ENCODE peak calls at places on chromosomes 2 and 18, in nine cellular contexts. One of them, this sample, is unnamed.

GRCh38 chr2:158667567-158667966 is 127.5 kb upstream of the DAPL1 start:
- DNase-seq in skeletal muscle cell: peak
- DNase-seq in dermis blood vessel endothelial cell: peak
- DNase-seq in GM23248: peak
- DNase-seq in T-helper 22 cell: no peak
- DNase-seq in OCI-LY7: no peak
- DNase-seq in T-cell: no peak
- DNase-seq in stimulated activated CD4-positive, alpha-beta T cell treated with anti-CD3 and anti-CD28 coated beads, Interleukin-2, amount 100 ng/mL, for 48 hours: no peak
- DNase-seq in tibial nerve: no peak
- DNase-seq in this sample: no peak

GRCh38 chr2:212299943-212300342 is 238.7 kb downstream of the ERBB4 start:
- DNase-seq in stimulated activated CD4-positive, alpha-beta T cell treated with anti-CD3 and anti-CD28 coated beads, Interleukin-2, amount 100 ng/mL, for 48 hours: no peak
- DNase-seq in OCI-LY7: no peak
- DNase-seq in skeletal muscle cell: no peak
- DNase-seq in GM23248: no peak
- DNase-seq in T-cell: no peak
- DNase-seq in tibial nerve: no peak
- DNase-seq in dermis blood vessel endothelial cell: no peak
- DNase-seq in T-helper 22 cell: no peak
- DNase-seq in this sample: no peak

GRCh38 chr2:139218181-139218580 is 438.0 kb upstream of the NXPH2 start:
- DNase-seq in stimulated activated CD4-positive, alpha-beta T cell treated with anti-CD3 and anti-CD28 coated beads, Interleukin-2, amount 100 ng/mL, for 48 hours: no peak
- DNase-seq in tibial nerve: no peak
- DNase-seq in OCI-LY7: no peak
- DNase-seq in GM23248: no peak
- DNase-seq in skeletal muscle cell: no peak
- DNase-seq in dermis blood vessel endothelial cell: no peak
- DNase-seq in T-helper 22 cell: no peak
- DNase-seq in T-cell: no peak
- DNase-seq in this sample: no peak

GRCh38 chr2:70690846-70691245 is 77.2 kb downstream of the ADD2 start:
- DNase-seq in skeletal muscle cell: no peak
- DNase-seq in dermis blood vessel endothelial cell: no peak
- DNase-seq in OCI-LY7: no peak
- DNase-seq in T-helper 22 cell: no peak
- DNase-seq in stimulated activated CD4-positive, alpha-beta T cell treated with anti-CD3 and anti-CD28 coated beads, Interleukin-2, amount 100 ng/mL, for 48 hours: no peak
- DNase-seq in tibial nerve: no peak
- DNase-seq in GM23248: no peak
- DNase-seq in T-cell: no peak
- DNase-seq in this sample: no peak

GRCh38 chr18:62164855-62165487 is 21.9 kb downstream of the PIGN start:
- DNase-seq in dermis blood vessel endothelial cell: no peak
- DNase-seq in T-cell: no peak
- DNase-seq in tibial nerve: no peak
- DNase-seq in skeletal muscle cell: no peak
- DNase-seq in stimulated activated CD4-positive, alpha-beta T cell treated with anti-CD3 and anti-CD28 coated beads, Interleukin-2, amount 100 ng/mL, for 48 hours: no peak
- DNase-seq in GM23248: no peak
- DNase-seq in T-helper 22 cell: no peak
- DNase-seq in OCI-LY7: no peak
- DNase-seq in this sample: no peak

GRCh38 chr2:183927367-183928355 is 670.7 kb upstream of the ZNF804A start:
- DNase-seq in T-helper 22 cell: no peak
- DNase-seq in GM23248: peak
- DNase-seq in OCI-LY7: no peak
- DNase-seq in dermis blood vessel endothelial cell: no peak
- DNase-seq in stimulated activated CD4-positive, alpha-beta T cell treated with anti-CD3 and anti-CD28 coated beads, Interleukin-2, amount 100 ng/mL, for 48 hours: no peak
- DNase-seq in T-cell: no peak
- DNase-seq in tibial nerve: peak
- DNase-seq in skeletal muscle cell: peak
- DNase-seq in this sample: no peak

GRCh38 chr2:26529406-26530070 is 51.6 kb upstream of the OTOF start:
- DNase-seq in skeletal muscle cell: no peak
- DNase-seq in GM23248: no peak
- DNase-seq in T-cell: no peak
- DNase-seq in OCI-LY7: no peak
- DNase-seq in dermis blood vessel endothelial cell: no peak
- DNase-seq in T-helper 22 cell: no peak
- DNase-seq in stimulated activated CD4-positive, alpha-beta T cell treated with anti-CD3 and anti-CD28 coated beads, Interleukin-2, amount 100 ng/mL, for 48 hours: no peak
- DNase-seq in tibial nerve: no peak
- DNase-seq in this sample: no peak

GRCh38 chr2:203852760-203853159 is 14.8 kb upstream of the CTLA4 start:
- DNase-seq in stimulated activated CD4-positive, alpha-beta T cell treated with anti-CD3 and anti-CD28 coated beads, Interleukin-2, amount 100 ng/mL, for 48 hours: no peak
- DNase-seq in T-cell: no peak
- DNase-seq in T-helper 22 cell: no peak
- DNase-seq in GM23248: no peak
- DNase-seq in dermis blood vessel endothelial cell: no peak
- DNase-seq in tibial nerve: no peak
- DNase-seq in skeletal muscle cell: no peak
- DNase-seq in OCI-LY7: no peak
- DNase-seq in this sample: no peak

GRCh38 chr2:232890896-232891601 is 21.0 kb downstream of the SNORC start:
- DNase-seq in GM23248: peak
- DNase-seq in skeletal muscle cell: no peak
- DNase-seq in T-helper 22 cell: no peak
- DNase-seq in stimulated activated CD4-positive, alpha-beta T cell treated with anti-CD3 and anti-CD28 coated beads, Interleukin-2, amount 100 ng/mL, for 48 hours: no peak
- DNase-seq in OCI-LY7: no peak
- DNase-seq in tibial nerve: no peak
- DNase-seq in T-cell: no peak
- DNase-seq in dermis blood vessel endothelial cell: peak
- DNase-seq in this sample: no peak

GRCh38 chr2:1590611-1591460 is 153.5 kb downstream of the PXDN start:
- DNase-seq in GM23248: no peak
- DNase-seq in T-helper 22 cell: no peak
- DNase-seq in stimulated activated CD4-positive, alpha-beta T cell treated with anti-CD3 and anti-CD28 coated beads, Interleukin-2, amount 100 ng/mL, for 48 hours: no peak
- DNase-seq in tibial nerve: no peak
- DNase-seq in skeletal muscle cell: no peak
- DNase-seq in T-cell: no peak
- DNase-seq in OCI-LY7: no peak
- DNase-seq in dermis blood vessel endothelial cell: peak
- DNase-seq in this sample: no peak

GRCh38 chr2:215979615-215980014 is 33.7 kb downstream of the MREG start:
- DNase-seq in tibial nerve: no peak
- DNase-seq in T-cell: no peak
- DNase-seq in T-helper 22 cell: no peak
- DNase-seq in skeletal muscle cell: no peak
- DNase-seq in dermis blood vessel endothelial cell: no peak
- DNase-seq in GM23248: no peak
- DNase-seq in OCI-LY7: no peak
- DNase-seq in stimulated activated CD4-positive, alpha-beta T cell treated with anti-CD3 and anti-CD28 coated beads, Interleukin-2, amount 100 ng/mL, for 48 hours: no peak
- DNase-seq in this sample: no peak

GRCh38 chr18:36672437-36673344 is 156.1 kb downstream of the TPGS2 start:
- DNase-seq in GM23248: peak
- DNase-seq in tibial nerve: no peak
- DNase-seq in dermis blood vessel endothelial cell: no peak
- DNase-seq in skeletal muscle cell: no peak
- DNase-seq in T-helper 22 cell: no peak
- DNase-seq in T-cell: no peak
- DNase-seq in stimulated activated CD4-positive, alpha-beta T cell treated with anti-CD3 and anti-CD28 coated beads, Interleukin-2, amount 100 ng/mL, for 48 hours: no peak
- DNase-seq in OCI-LY7: peak
- DNase-seq in this sample: no peak

GRCh38 chr2:176317246-176318065 is 48.2 kb downstream of the MTX2 start:
- DNase-seq in dermis blood vessel endothelial cell: no peak
- DNase-seq in T-cell: no peak
- DNase-seq in stimulated activated CD4-positive, alpha-beta T cell treated with anti-CD3 and anti-CD28 coated beads, Interleukin-2, amount 100 ng/mL, for 48 hours: no peak
- DNase-seq in tibial nerve: no peak
- DNase-seq in OCI-LY7: no peak
- DNase-seq in GM23248: no peak
- DNase-seq in T-helper 22 cell: no peak
- DNase-seq in skeletal muscle cell: no peak
- DNase-seq in this sample: no peak

This sample was measured in GM12864.